ENCODE peak calls at places on chromosomes 5 and 9, in four cellular contexts. G is lower lobe of right lung, M is HCT116, P is MM.1S. B is an unnamed sample.

GRCh38 chr5:102666164-102666951 is 88.7 kb upstream of the PAM start:
- DNase-seq in G (no peak), M (no peak), P (no peak), B (peak; percentile 14)

GRCh38 chr5:152622628-152623027 is 217.5 kb upstream of the NMUR2 start:
- DNase-seq in M (no peak), P (no peak), G (no peak), B (no peak)

GRCh38 chr5:71782771-71783770 is 64.0 kb downstream of the CARTPT start:
- DNase-seq in G (peak; percentile 70), M (peak; percentile 59), P (peak; percentile 48), B (no peak)

GRCh38 chr9:115633099-115633498 is 515.1 kb upstream of the TNC start:
- DNase-seq in P (no peak), G (no peak), M (no peak), B (no peak)

GRCh38 chr5:178223828-178224335 is 8.7 kb downstream of the PHYKPL start:
- DNase-seq in M (no peak), G (peak; percentile 61), P (no peak), B (no peak)

GRCh38 chr9:34334337-34334824 is 5.0 kb downstream of the NUDT2 start:
- DNase-seq in G (no peak), P (no peak), M (no peak), B (no peak)

GRCh38 chr9:121735065-121735791 is 83.8 kb downstream of the DAB2IP start:
- DNase-seq in P (no peak), G (no peak), M (no peak), B (no peak)

GRCh38 chr5:83281658-83282057 is 189.9 kb upstream of the VCAN start:
- DNase-seq in G (no peak), M (peak; percentile 89), P (no peak), B (no peak)

GRCh38 chr5:168023190-168023589 is 268.3 kb upstream of the WWC1 start:
- DNase-seq in P (no peak), M (no peak), G (no peak), B (no peak)

GRCh38 chr5:134374234-134374633 is 2.9 kb downstream of the UBE2B start:
- DNase-seq in M (no peak), G (no peak), P (no peak), B (no peak)

GRCh38 chr5:164119806-164120440 is 614.5 kb downstream of the MAT2B start:
- DNase-seq in M (no peak), P (peak; percentile 32), G (no peak), B (peak; percentile 3)

GRCh38 chr9:72228282-72228681 is 79.0 kb downstream of the GDA start:
- DNase-seq in M (no peak), G (no peak), P (no peak), B (no peak)

GRCh38 chr9:86176468-86176867 is 77.1 kb upstream of the GOLM1 start:
- DNase-seq in M (no peak), G (no peak), P (no peak), B (no peak)

GRCh38 chr9:801399-802071 is 40.0 kb upstream of the DMRT1 start:
- DNase-seq in P (no peak), G (no peak), M (no peak), B (no peak)

GRCh38 chr5:32388429-32389111 is 56.0 kb downstream of the ZFR start:
- DNase-seq in G (no peak), P (no peak), M (no peak), B (no peak)

GRCh38 chr9:8660383-8660782 is 860.8 kb upstream of the DMAC1 start:
- DNase-seq in G (no peak), M (no peak), P (no peak), B (no peak)

GRCh38 chr5:90488791-90489190 is 14.1 kb downstream of the POLR3G start:
- DNase-seq in G (no peak), P (no peak), M (no peak), B (peak; percentile 11)

GRCh38 chr9:125604189-125604588 is 102.8 kb downstream of the MAPKAP1 start:
- DNase-seq in G (no peak), M (no peak), P (no peak), B (no peak)

GRCh38 chr9:21556581-21557427 is 74.7 kb upstream of the IFNE start:
- DNase-seq in G (no peak), P (no peak), M (no peak), B (no peak)
- H3K4me3 ChIP-seq in G (no peak overlapping the region), P (no peak overlapping the region), M (peak overlapping the region; percentile 65), B (no peak overlapping the region)

DNA sequence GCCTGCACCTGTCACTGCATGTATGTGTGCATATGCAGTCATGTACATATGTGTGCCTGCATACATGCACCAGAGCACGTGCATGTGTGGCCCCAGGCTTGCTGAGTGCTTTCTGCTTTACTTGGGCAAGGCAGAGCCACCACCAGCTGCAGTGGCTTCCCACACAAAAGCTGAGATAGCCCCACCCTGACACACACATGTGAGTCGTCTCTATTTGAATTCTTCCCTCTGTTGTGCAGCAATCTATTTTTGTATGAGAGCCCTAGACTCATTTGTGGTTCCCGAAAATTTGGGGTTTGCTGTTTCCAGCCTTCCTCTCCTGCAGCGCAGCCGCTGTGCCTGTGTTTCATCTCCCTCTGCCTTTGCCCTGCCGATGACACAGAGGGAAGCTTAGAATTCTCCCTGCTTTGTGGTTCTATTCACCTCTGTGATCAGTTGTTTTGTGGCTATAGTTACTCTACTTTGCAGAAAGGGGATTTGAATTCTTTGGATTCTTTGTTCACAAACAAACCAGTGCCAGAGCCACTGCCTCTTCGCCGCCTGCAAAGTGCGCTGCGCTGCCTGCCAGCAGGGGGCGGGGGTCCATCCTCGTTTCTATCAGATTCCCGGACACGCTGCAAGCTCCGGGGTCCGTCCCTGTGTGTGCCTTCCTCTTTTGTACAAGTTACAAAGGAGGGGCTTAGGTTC is 95.8 kb upstream of the DAP start:
- DNase-seq in P (no peak), M (no peak), G (no peak), B (no peak)
- TF ChIP-seq CTCF in P (no peak), M (no peak), G (peak; percentile 77), B (peak; percentile 33)

GRCh38 chr9:6218099-6218502 is 2.5 kb downstream of the IL33 start:
- DNase-seq in M (no peak), G (no peak), P (no peak), B (no peak)
- H3K4me3 ChIP-seq in M (no peak overlapping the region), G (peak overlapping the region; percentile 45), P (no peak overlapping the region), B (no peak overlapping the region)

DNA sequence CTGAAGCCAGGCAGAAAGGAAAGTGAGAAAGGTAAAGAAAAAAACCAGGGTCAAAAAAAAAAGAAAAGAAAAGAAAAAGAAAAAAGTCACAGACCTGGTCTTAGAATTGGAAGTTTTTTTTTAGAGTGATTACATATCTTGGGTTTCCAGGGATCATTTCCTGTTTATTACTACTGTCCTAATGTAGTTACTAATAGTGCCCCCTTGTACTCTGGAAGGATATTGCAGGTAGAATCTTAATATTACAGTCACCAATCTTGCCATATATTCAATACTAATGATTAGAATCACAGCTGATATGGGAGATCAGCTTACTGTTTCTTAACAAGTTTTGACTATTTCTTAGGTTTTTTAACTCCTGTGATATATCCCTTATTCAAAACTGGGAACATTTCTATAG is 543.2 kb upstream of the CDH6 start:
- DNase-seq in G (no peak), M (no peak), P (no peak), B (no peak)
- TF ChIP-seq CTCF in G (no peak), M (no peak), P (peak; percentile 10), B (peak; percentile 18)

DNA sequence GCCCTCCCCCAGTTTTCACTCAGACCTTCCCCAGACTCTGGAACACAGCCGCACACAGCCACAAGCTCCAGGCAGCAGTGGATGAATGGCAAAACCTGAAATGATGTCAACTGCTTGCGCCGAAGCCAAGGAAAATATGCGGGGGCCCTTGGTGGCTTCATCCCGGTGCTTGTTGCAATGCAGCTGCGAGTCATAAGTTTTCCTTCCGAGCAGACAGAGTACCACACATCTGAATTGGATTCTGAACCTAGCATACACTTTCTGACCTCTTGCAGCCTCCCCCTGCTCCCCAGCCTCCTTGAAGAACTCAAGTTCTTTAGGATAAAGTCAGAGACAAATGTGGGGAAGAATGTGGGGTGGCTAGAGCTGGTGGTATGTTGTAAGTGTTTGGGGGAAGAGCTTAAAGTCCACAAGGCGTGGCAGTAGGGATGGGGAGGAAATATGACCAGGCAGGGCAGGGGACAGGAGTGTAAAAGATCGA is 586.2 kb downstream of the CCDC171 start:
- DNase-seq in M (no peak), G (no peak), P (no peak), B (no peak)
- H3K4me3 ChIP-seq in M (no peak overlapping the region), G (no peak overlapping the region), P (no peak overlapping the region), B (no peak overlapping the region)

DNA sequence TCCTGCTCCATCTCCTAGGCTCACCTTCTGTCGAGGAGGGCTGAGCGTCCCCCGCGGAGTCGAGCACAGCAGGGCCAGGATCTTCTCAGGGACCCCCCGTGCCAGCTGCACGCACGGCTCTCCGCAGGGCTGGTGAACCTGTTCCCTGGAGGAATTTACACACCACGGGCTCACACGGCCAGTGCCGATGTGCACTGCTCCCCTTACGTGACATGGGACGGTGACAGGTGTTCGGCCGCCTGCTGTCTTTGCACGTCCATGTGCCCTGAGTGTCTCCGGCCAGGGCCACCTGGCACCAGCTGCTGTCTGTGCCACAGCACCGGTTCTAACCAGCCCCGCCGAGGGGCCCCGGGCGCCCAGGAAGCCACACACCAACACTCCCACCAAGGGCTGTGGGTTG is 8.7 kb upstream of the AGPAT2 start:
- DNase-seq in P (no peak), G (no peak), M (no peak), B (no peak)
- TF ChIP-seq CTCF in P (no peak), G (no peak), M (no peak), B (no peak)

GRCh38 chr5:50712479-50712878 is 46.0 kb downstream of the PARP8 start:
- DNase-seq in P (no peak), G (no peak), M (no peak), B (no peak)

GRCh38 chr5:50715001-50715400 is 48.6 kb downstream of the PARP8 start:
- DNase-seq in G (no peak), P (no peak), M (no peak), B (no peak)

GRCh38 chr5:50717615-50718014 is 51.2 kb downstream of the PARP8 start:
- DNase-seq in P (no peak), G (no peak), M (no peak), B (no peak)

GRCh38 chr5:50720061-50720460 is 53.6 kb downstream of the PARP8 start:
- DNase-seq in P (no peak), G (no peak), M (no peak), B (no peak)

GRCh38 chr5:50716134-50716533 is 49.7 kb downstream of the PARP8 start:
- DNase-seq in M (no peak), G (no peak), P (no peak), B (no peak)
- H3K4me3 ChIP-seq in M (no peak overlapping the region), G (no peak overlapping the region), P (no peak overlapping the region), B (no peak overlapping the region)

GRCh38 chr9:93391898-93392297 is 59.6 kb upstream of the FAM120A start:
- DNase-seq in P (no peak), M (no peak), G (no peak), B (no peak)
- TF ChIP-seq CTCF in P (no peak), M (no peak), G (no peak), B (no peak)

GRCh38 chr5:139903450-139903804 is 107.8 kb downstream of the PSD2 start:
- DNase-seq in M (no peak), G (no peak), P (no peak), B (no peak)
- H3K4me3 ChIP-seq in M (no peak overlapping the region), G (peak overlapping the region; percentile 48), P (no peak overlapping the region), B (no peak overlapping the region)